ENCODE peak calls at places on chromosomes 3 and 15, in five cellular contexts. N is mesendoderm, I is lower lobe of right lung, B is heart right ventricle, C is SK-N-SH. E is an unnamed sample.
A peak's percentile ranks its signal among the peaks of the same experiment; 100 is the strongest.

GRCh38 chr3:111732248-111732879 is 126.7 kb upstream of the PHLDB2 start:
- DNase-seq in N (no peak), I (no peak), B (no peak), C (no peak), E (no peak)

GRCh38 chr3:117820900-117821299 is 1111.3 kb downstream of the TUSC7 start:
- DNase-seq in N (peak; percentile 76), I (no peak), B (no peak), C (no peak), E (no peak)

GRCh38 chr3:51498871-51499790 is 684 bp downstream of the DCAF1 start:
- DNase-seq in N (peak; percentile 98), I (peak; percentile 96), B (peak; percentile 93), C (peak; percentile 88), E (peak; percentile 95)

GRCh38 chr3:27483117-27484001 is 825 bp downstream of the SLC4A7 start:
- DNase-seq in N (peak; percentile 82), I (peak; percentile 66), B (peak; percentile 44), C (peak; percentile 60), E (peak; percentile 63)

GRCh38 chr3:186946756-186947375 is 16.5 kb downstream of the ST6GAL1 start:
- DNase-seq in N (no peak), I (no peak), B (no peak), C (no peak), E (no peak)

GRCh38 chr15:81575436-81576123 is 201.6 kb upstream of the TMC3 start:
- DNase-seq in N (peak; percentile 83), I (no peak), B (no peak), C (no peak), E (peak; percentile 72)

GRCh38 chr3:63857311-63857710 is 6.3 kb downstream of the THOC7 start:
- DNase-seq in N (no peak), I (no peak), B (no peak), C (no peak), E (no peak)

GRCh38 chr3:160210799-160211221 is 14.4 kb upstream of the C3orf80 start:
- DNase-seq in N (peak; percentile 83), I (no peak), B (no peak), C (no peak), E (no peak)

GRCh38 chr3:4826237-4827100 is 152.8 kb upstream of the BHLHE40 start:
- DNase-seq in N (no peak), I (peak; percentile 72), B (peak; percentile 85), C (no peak), E (peak; percentile 58)

GRCh38 chr3:4823986-4824947 is 155.0 kb upstream of the BHLHE40 start:
- DNase-seq in N (no peak), I (no peak), B (no peak), C (no peak), E (no peak)

GRCh38 chr3:4825572-4826236 is 153.5 kb upstream of the BHLHE40 start:
- DNase-seq in N (peak; percentile 62), I (peak; percentile 80), B (peak; percentile 48), C (no peak), E (no peak)

GRCh38 chr3:4823385-4823784 is 155.9 kb upstream of the BHLHE40 start:
- DNase-seq in N (no peak), I (no peak), B (no peak), C (no peak), E (no peak)

DNA sequence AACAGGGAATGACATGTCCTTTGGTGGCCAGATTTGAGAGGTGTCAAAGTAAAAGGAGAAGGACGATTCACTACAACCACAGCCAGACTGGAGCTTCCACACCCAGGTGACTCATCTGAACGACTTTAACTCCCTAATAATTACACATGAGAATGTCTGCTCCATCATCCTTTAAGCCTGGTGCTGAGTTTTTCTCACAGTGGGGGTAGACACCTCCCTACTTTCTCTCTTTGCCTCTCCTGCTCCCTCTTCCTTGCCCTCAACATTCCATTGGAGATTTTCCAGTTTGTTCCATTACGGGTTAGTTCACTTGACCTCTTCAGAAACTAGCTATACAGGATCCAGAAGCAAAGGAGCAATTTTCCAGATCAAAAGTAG is 154.3 kb upstream of the BHLHE40 start:
- DNase-seq in N (peak; percentile 54), I (no peak), B (no peak), C (no peak), E (no peak)
- H3K4me1 ChIP-seq in N (peaks cover 14% of the 10 kb centered on the region), I (peaks cover 51% of the 10 kb centered on the region), B (peaks cover 44% of the 10 kb centered on the region), C (peaks cover 44% of the 10 kb centered on the region), E (peaks cover 21% of the 10 kb centered on the region)

GRCh38 chr3:2870714-2871353 is 239.3 kb downstream of the IL5RA start:
- DNase-seq in N (no peak), I (no peak), B (no peak), C (no peak), E (no peak)
- H3K27ac ChIP-seq in N (no peak overlapping the region), I (no peak overlapping the region), B (no peak overlapping the region), C (no peak overlapping the region), E (no peak overlapping the region)

GRCh38 chr3:13044496-13045244 is 28.6 kb downstream of the IQSEC1 start:
- DNase-seq in N (no peak), I (peak; percentile 21), B (no peak), C (no peak), E (no peak)
- H3K4me1 ChIP-seq in N (no peaks in the 10 kb centered on the region), I (no peaks in the 10 kb centered on the region), B (peaks cover 27% of the 10 kb centered on the region), C (peaks cover 79% of the 10 kb centered on the region), E (peaks cover 7% of the 10 kb centered on the region)

GRCh38 chr3:40294434-40294833 is 15.1 kb upstream of the EIF1B start:
- DNase-seq in N (no peak), I (no peak), B (no peak), C (peak; percentile 58), E (no peak)
- H3K27ac ChIP-seq in N (no peak overlapping the region), I (no peak overlapping the region), B (no peak overlapping the region), C (no peak overlapping the region), E (no peak overlapping the region)

GRCh38 chr3:196198081-196198675 is 13.0 kb downstream of the ZDHHC19 start:
- DNase-seq in N (no peak), I (no peak), B (no peak), C (no peak), E (no peak)

GRCh38 chr3:196194542-196194915 is 16.7 kb downstream of the ZDHHC19 start:
- DNase-seq in N (no peak), I (no peak), B (no peak), C (no peak), E (no peak)

GRCh38 chr3:196198771-196199753 is 12.1 kb downstream of the ZDHHC19 start:
- DNase-seq in N (peak; percentile 66), I (no peak), B (no peak), C (no peak), E (no peak)

GRCh38 chr3:196195664-196196255 is 15.4 kb downstream of the ZDHHC19 start:
- DNase-seq in N (no peak), I (no peak), B (no peak), C (no peak), E (no peak)

GRCh38 chr3:196197524-196197923 is 13.7 kb downstream of the ZDHHC19 start:
- DNase-seq in N (no peak), I (peak; percentile 47), B (no peak), C (peak; percentile 8), E (no peak)
- H3K4me1 ChIP-seq in N (no peaks in the 10 kb centered on the region), I (peaks cover 24% of the 10 kb centered on the region), B (peaks cover 24% of the 10 kb centered on the region), C (peaks cover 22% of the 10 kb centered on the region), E (no peaks in the 10 kb centered on the region)

GRCh38 chr15:41904487-41905359 is 10.9 kb upstream of the SPTBN5 start:
- DNase-seq in N (peak; percentile 77), I (no peak), B (no peak), C (peak; percentile 89), E (peak; percentile 67)
- H3K27ac ChIP-seq in N (no peak overlapping the region), I (no peak overlapping the region), B (peak overlapping the region; percentile 59), C (no peak overlapping the region), E (no peak overlapping the region)

GRCh38 chr15:59329570-59330350 is 42.9 kb downstream of the MYO1E start:
- DNase-seq in N (no peak), I (no peak), B (no peak), C (no peak), E (no peak)

GRCh38 chr15:59327942-59328341 is 44.7 kb downstream of the MYO1E start:
- DNase-seq in N (no peak), I (no peak), B (no peak), C (no peak), E (no peak)

GRCh38 chr15:59326856-59327255 is 45.8 kb downstream of the MYO1E start:
- DNase-seq in N (no peak), I (no peak), B (no peak), C (no peak), E (no peak)

GRCh38 chr15:59330649-59331048 is 42.0 kb downstream of the MYO1E start:
- DNase-seq in N (no peak), I (no peak), B (no peak), C (no peak), E (no peak)

DNA sequence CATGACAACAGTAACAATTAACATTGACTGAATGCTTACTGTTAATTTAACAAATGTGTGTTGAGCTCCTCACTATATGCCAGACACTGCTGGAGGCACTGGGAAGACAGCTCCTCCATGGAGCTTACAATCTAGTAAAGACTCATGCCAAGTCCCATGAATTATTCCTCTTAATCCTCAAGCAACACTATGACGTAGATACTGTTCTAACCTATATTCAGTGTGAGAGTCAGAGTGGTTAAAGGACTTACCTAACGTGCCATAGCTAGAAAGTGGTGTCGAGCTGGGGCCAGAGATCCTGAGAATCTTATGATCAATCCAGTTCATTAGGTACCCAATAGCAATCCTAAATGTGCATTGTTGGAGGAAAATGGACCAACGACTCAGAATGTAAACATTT is 43.6 kb downstream of the MYO1E start:
- DNase-seq in N (no peak), I (no peak), B (no peak), C (no peak), E (no peak)
- H3K4me1 ChIP-seq in N (no peaks in the 10 kb centered on the region), I (peaks cover 28% of the 10 kb centered on the region), B (peaks cover 26% of the 10 kb centered on the region), C (no peaks in the 10 kb centered on the region), E (no peaks in the 10 kb centered on the region)

GRCh38 chr3:119360736-119361462 is 66.7 kb downstream of the ARHGAP31 start:
- DNase-seq in N (peak; percentile 77), I (no peak), B (no peak), C (no peak), E (no peak)
- H3K27ac ChIP-seq in N (peak overlapping the region; percentile 86), I (no peak overlapping the region), B (no peak overlapping the region), C (no peak overlapping the region), E (no peak overlapping the region)

E was measured in SJCRH30.